ENCODE peak calls at places on chromosomes 2 and 18, in five cellular contexts. One of them, this sample, is unnamed.

GRCh38 chr2:11370377-11371098 is 26.1 kb upstream of the ROCK2 start:
- DNase-seq in GM12878: no peak
- DNase-seq in K562: no peak
- DNase-seq in HCT116: no peak
- DNase-seq in HepG2: peak
- DNase-seq in this sample: no peak

GRCh38 chr18:61581578-61582204 is 248.5 kb downstream of the CDH20 start:
- DNase-seq in GM12878: no peak
- DNase-seq in K562: peak
- DNase-seq in HepG2: peak
- DNase-seq in HCT116: peak
- DNase-seq in this sample: peak

GRCh38 chr2:238029853-238030252 is 30.9 kb upstream of the SCLY start:
- DNase-seq in HepG2: peak
- DNase-seq in GM12878: no peak
- DNase-seq in HCT116: no peak
- DNase-seq in K562: no peak
- DNase-seq in this sample: no peak

GRCh38 chr2:17331636-17332035 is 186.6 kb downstream of the RAD51AP2 start:
- DNase-seq in K562: no peak
- DNase-seq in HepG2: no peak
- DNase-seq in HCT116: no peak
- DNase-seq in GM12878: no peak
- DNase-seq in this sample: no peak

GRCh38 chr2:222627764-222628163 is 28.1 kb downstream of the FARSB start:
- DNase-seq in HepG2: no peak
- DNase-seq in K562: no peak
- DNase-seq in GM12878: no peak
- DNase-seq in HCT116: no peak
- DNase-seq in this sample: no peak

GRCh38 chr2:56184500-56184996 is 758 bp downstream of the CCDC85A start:
- DNase-seq in GM12878: no peak
- DNase-seq in K562: no peak
- DNase-seq in HepG2: no peak
- DNase-seq in HCT116: no peak
- DNase-seq in this sample: no peak

GRCh38 chr2:26997394-26997793 is 27.0 kb downstream of the MAPRE3 start:
- DNase-seq in GM12878: no peak
- DNase-seq in HepG2: no peak
- DNase-seq in K562: no peak
- DNase-seq in HCT116: no peak
- DNase-seq in this sample: no peak

GRCh38 chr2:114642371-114642770 is 199.9 kb downstream of the DPP10 start:
- DNase-seq in HCT116: no peak
- DNase-seq in HepG2: no peak
- DNase-seq in K562: no peak
- DNase-seq in GM12878: no peak
- DNase-seq in this sample: no peak

GRCh38 chr2:67234443-67234842 is 162.7 kb upstream of the ETAA1 start:
- DNase-seq in GM12878: no peak
- DNase-seq in HepG2: no peak
- DNase-seq in K562: no peak
- DNase-seq in HCT116: no peak
- DNase-seq in this sample: no peak
- TF ChIP-seq ZBTB33 in GM12878: no peak
- TF ChIP-seq ZBTB33 in HepG2: no peak
- TF ChIP-seq ZBTB33 in K562: no peak
- TF ChIP-seq ZBTB33 in HCT116: no peak
- TF ChIP-seq ZBTB33 in this sample: no peak

GRCh38 chr2:174730530-174731018 is 33.7 kb downstream of the CHRNA1 start:
- DNase-seq in GM12878: no peak
- DNase-seq in HepG2: no peak
- DNase-seq in HCT116: no peak
- DNase-seq in K562: no peak
- DNase-seq in this sample: peak
- TF ChIP-seq ZBTB33 in GM12878: no peak
- TF ChIP-seq ZBTB33 in HepG2: no peak
- TF ChIP-seq ZBTB33 in HCT116: no peak
- TF ChIP-seq ZBTB33 in K562: no peak
- TF ChIP-seq ZBTB33 in this sample: no peak

GRCh38 chr2:29916571-29916970 is 4.8 kb downstream of the ALK start:
- DNase-seq in GM12878: no peak
- DNase-seq in HepG2: no peak
- DNase-seq in K562: no peak
- DNase-seq in HCT116: no peak
- DNase-seq in this sample: peak

GRCh38 chr2:29920631-29921559 is 491 bp downstream of the ALK start:
- DNase-seq in GM12878: no peak
- DNase-seq in HepG2: no peak
- DNase-seq in HCT116: no peak
- DNase-seq in K562: no peak
- DNase-seq in this sample: peak

GRCh38 chr2:29921560-29921915 is at the start of gene ALK:
- DNase-seq in K562: peak
- DNase-seq in GM12878: no peak
- DNase-seq in HepG2: peak
- DNase-seq in HCT116: no peak
- DNase-seq in this sample: peak

GRCh38 chr2:29923110-29923721 is 1.8 kb upstream of the ALK start:
- DNase-seq in GM12878: no peak
- DNase-seq in HepG2: peak
- DNase-seq in K562: peak
- DNase-seq in HCT116: peak
- DNase-seq in this sample: peak

GRCh38 chr2:29920130-29920577 is 1.2 kb downstream of the ALK start:
- DNase-seq in K562: peak
- DNase-seq in HepG2: no peak
- DNase-seq in HCT116: no peak
- DNase-seq in GM12878: no peak
- DNase-seq in this sample: no peak
- TF ChIP-seq ZBTB33 in K562: no peak
- TF ChIP-seq ZBTB33 in HepG2: no peak
- TF ChIP-seq ZBTB33 in HCT116: no peak
- TF ChIP-seq ZBTB33 in GM12878: no peak
- TF ChIP-seq ZBTB33 in this sample: no peak

GRCh38 chr2:169673921-169674320 is 20.3 kb downstream of the CFAP210 start:
- DNase-seq in HCT116: no peak
- DNase-seq in HepG2: no peak
- DNase-seq in K562: no peak
- DNase-seq in GM12878: no peak
- DNase-seq in this sample: no peak
- TF ChIP-seq ZBTB33 in HCT116: no peak
- TF ChIP-seq ZBTB33 in HepG2: no peak
- TF ChIP-seq ZBTB33 in K562: no peak
- TF ChIP-seq ZBTB33 in GM12878: no peak
- TF ChIP-seq ZBTB33 in this sample: no peak

GRCh38 chr18:37529863-37530262 is 35.7 kb downstream of the CELF4 start:
- DNase-seq in GM12878: no peak
- DNase-seq in K562: no peak
- DNase-seq in HCT116: no peak
- DNase-seq in HepG2: no peak
- DNase-seq in this sample: no peak

GRCh38 chr18:37532917-37533316 is 32.7 kb downstream of the CELF4 start:
- DNase-seq in HepG2: no peak
- DNase-seq in K562: no peak
- DNase-seq in GM12878: no peak
- DNase-seq in HCT116: no peak
- DNase-seq in this sample: no peak

GRCh38 chr18:37524546-37525301 is 40.9 kb downstream of the CELF4 start:
- DNase-seq in HepG2: no peak
- DNase-seq in HCT116: no peak
- DNase-seq in K562: no peak
- DNase-seq in GM12878: no peak
- DNase-seq in this sample: no peak

GRCh38 chr18:37525302-37525585 is 40.4 kb downstream of the CELF4 start:
- DNase-seq in K562: no peak
- DNase-seq in HepG2: no peak
- DNase-seq in HCT116: no peak
- DNase-seq in GM12878: no peak
- DNase-seq in this sample: no peak

DNA sequence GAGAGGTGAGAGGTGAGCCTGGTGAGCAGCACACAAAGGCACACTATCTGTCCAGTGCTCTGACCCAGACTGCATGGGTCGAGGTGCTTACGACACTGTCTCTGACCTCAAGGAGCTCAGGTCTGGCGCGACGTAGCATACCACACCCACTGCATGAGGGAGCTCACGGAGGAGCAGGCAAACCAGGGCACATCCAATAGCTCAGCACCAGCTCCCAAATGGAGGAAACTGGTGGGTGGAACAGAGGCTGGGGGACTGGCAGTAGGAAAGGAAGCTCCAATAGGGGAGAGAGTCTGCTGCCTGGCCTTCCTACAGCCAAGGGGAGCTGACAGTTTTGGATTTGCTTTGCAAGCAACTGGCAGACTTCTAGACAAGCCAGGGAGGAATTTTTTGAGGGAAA is 36.3 kb downstream of the CELF4 start:
- DNase-seq in HepG2: no peak
- DNase-seq in K562: no peak
- DNase-seq in GM12878: no peak
- DNase-seq in HCT116: no peak
- DNase-seq in this sample: no peak
- TF ChIP-seq ZBTB33 in HepG2: no peak
- TF ChIP-seq ZBTB33 in K562: no peak
- TF ChIP-seq ZBTB33 in GM12878: no peak
- TF ChIP-seq ZBTB33 in HCT116: no peak
- TF ChIP-seq ZBTB33 in this sample: no peak